ENCODE peak calls at places on chromosome 6, in four cellular contexts. F is mesendoderm, A is choroid plexus epithelial cell, Q is bronchial epithelial cell. V is an unnamed sample.

GRCh38 chr6:87029711-87030314 is 65.1 kb downstream of the CGA start:
- DNase-seq in F (peak; percentile 15), Q (peak; percentile 65), A (peak; percentile 85), V (peak; percentile 27)

GRCh38 chr6:84866715-84867114 is 102.3 kb upstream of the TBX18 start:
- DNase-seq in Q (no peak), F (no peak), A (peak; percentile 69), V (no peak)

GRCh38 chr6:127566119-127566518 is 10.9 kb upstream of the C6orf58 start:
- DNase-seq in Q (no peak), F (no peak), A (no peak), V (no peak)

GRCh38 chr6:154513601-154514320 is 3.3 kb upstream of the CNKSR3 start:
- DNase-seq in Q (no peak), A (no peak), F (peak; percentile 81), V (no peak)

GRCh38 chr6:142744836-142745235 is 200.1 kb downstream of the HIVEP2 start:
- DNase-seq in Q (peak; percentile 67), F (peak; percentile 18), A (peak; percentile 66), V (peak; percentile 37)

GRCh38 chr6:12313992-12314589 is 23.9 kb downstream of the EDN1 start:
- DNase-seq in A (peak; percentile 38), F (no peak), Q (peak; percentile 100), V (peak; percentile 90)

GRCh38 chr6:17446713-17447112 is 53.3 kb downstream of the CAP2 start:
- DNase-seq in Q (no peak), A (no peak), F (no peak), V (no peak)

GRCh38 chr6:148223424-148223842 is 119.2 kb upstream of the SASH1 start:
- DNase-seq in F (no peak), Q (peak; percentile 76), A (peak; percentile 28), V (peak; percentile 37)

GRCh38 chr6:96212076-96212475 is 196.3 kb downstream of the FUT9 start:
- DNase-seq in A (no peak), Q (no peak), F (peak; percentile 62), V (no peak)

GRCh38 chr6:17938885-17939284 is 48.5 kb downstream of the KIF13A start:
- DNase-seq in A (peak; percentile 77), F (no peak), Q (peak; percentile 65), V (peak; percentile 26)

GRCh38 chr6:43367245-43367984 is 2.0 kb downstream of the ZNF318 start:
- DNase-seq in A (no peak), F (no peak), Q (no peak), V (no peak)

GRCh38 chr6:484086-484728 is 92.7 kb downstream of the IRF4 start:
- DNase-seq in Q (peak; percentile 55), F (no peak), A (no peak), V (peak; percentile 20)

GRCh38 chr6:37646097-37646864 is 51.4 kb downstream of the MDGA1 start:
- DNase-seq in Q (no peak), A (no peak), F (no peak), V (no peak)

GRCh38 chr6:168533428-168533827 is 92.4 kb downstream of the SMOC2 start:
- DNase-seq in Q (no peak), F (no peak), A (no peak), V (no peak)

GRCh38 chr6:107114872-107115694 is at the start of gene BEND3:
- DNase-seq in A (peak; percentile 22), Q (no peak), F (peak; percentile 69), V (peak; percentile 32)

GRCh38 chr6:101401792-101402617 is 8.5 kb downstream of the GRIK2 start:
- DNase-seq in A (no peak), Q (no peak), F (peak; percentile 83), V (no peak)

GRCh38 chr6:193773-194310 is 98.4 kb upstream of the DUSP22 start:
- DNase-seq in F (no peak), Q (no peak), A (no peak), V (no peak)

GRCh38 chr6:36130672-36131516 is 581 bp downstream of the MAPK13 start:
- DNase-seq in Q (no peak), A (peak; percentile 19), F (peak; percentile 55), V (no peak)

GRCh38 chr6:103183831-103184411 is 1675.8 kb downstream of the HACE1 start:
- DNase-seq in Q (no peak), F (peak; percentile 28), A (no peak), V (no peak)

GRCh38 chr6:88301888-88302768 is 136.0 kb upstream of the CNR1 start:
- DNase-seq in F (peak; percentile 29), Q (no peak), A (peak; percentile 15), V (no peak)

GRCh38 chr6:5511924-5512323 is 250.6 kb downstream of the FARS2 start:
- DNase-seq in Q (no peak), F (no peak), A (peak; percentile 85), V (no peak)

GRCh38 chr6:7148100-7148822 is 40.5 kb downstream of the RREB1 start:
- DNase-seq in A (no peak), Q (peak; percentile 94), F (no peak), V (peak; percentile 82)

GRCh38 chr6:92777146-92777740 is 642.1 kb downstream of the EPHA7 start:
- DNase-seq in A (peak; percentile 75), Q (peak; percentile 71), F (peak; percentile 65), V (peak; percentile 1)

GRCh38 chr6:125124250-125124777 is 29.3 kb upstream of the TPD52L1 start:
- DNase-seq in F (peak; percentile 14), A (peak; percentile 29), Q (peak; percentile 96), V (peak; percentile 96)

GRCh38 chr6:85425997-85426396 is 23.9 kb upstream of the NT5E start:
- DNase-seq in Q (no peak), F (no peak), A (no peak), V (no peak)

GRCh38 chr6:134853111-134854055 is 96.5 kb downstream of the ALDH8A1 start:
- DNase-seq in Q (peak; percentile 21), F (no peak), A (peak; percentile 69), V (peak; percentile 64)

GRCh38 chr6:151627689-151628444 is 134.1 kb downstream of the CCDC170 start:
- DNase-seq in A (peak; percentile 9), Q (peak; percentile 92), F (no peak), V (peak; percentile 74)

GRCh38 chr6:20870493-20870892 is 336.2 kb downstream of the CDKAL1 start:
- DNase-seq in F (no peak), A (no peak), Q (no peak), V (no peak)

GRCh38 chr6:52454556-52454955 is 34.4 kb downstream of the EFHC1 start:
- DNase-seq in F (peak; percentile 15), A (peak; percentile 52), Q (peak; percentile 95), V (peak; percentile 85)

GRCh38 chr6:169175360-169175887 is 78.2 kb downstream of the THBS2 start:
- DNase-seq in Q (no peak), A (no peak), F (no peak), V (no peak)

GRCh38 chr6:151012321-151013294 is 147.1 kb downstream of the MTHFD1L start:
- DNase-seq in F (no peak), Q (no peak), A (peak; percentile 73), V (no peak)

GRCh38 chr6:20427856-20428255 is 26.2 kb downstream of the E2F3 start:
- DNase-seq in F (no peak), A (no peak), Q (no peak), V (no peak)

GRCh38 chr6:116266803-116267202 is 12.9 kb downstream of the TSPYL1 start:
- DNase-seq in Q (peak; percentile 85), A (peak; percentile 63), F (no peak), V (peak; percentile 63)

GRCh38 chr6:984031-984430 is 291.1 kb upstream of the EXOC2 start:
- DNase-seq in Q (no peak), A (no peak), F (no peak), V (no peak)

GRCh38 chr6:106162926-106163325 is 76.8 kb downstream of the PRDM1 start:
- DNase-seq in F (no peak), Q (no peak), A (no peak), V (no peak)

GRCh38 chr6:113856571-113857564 is at the start of gene MARCKS:
- DNase-seq in A (peak; percentile 96), Q (peak; percentile 80), F (peak; percentile 90), V (peak; percentile 89)

DNA sequence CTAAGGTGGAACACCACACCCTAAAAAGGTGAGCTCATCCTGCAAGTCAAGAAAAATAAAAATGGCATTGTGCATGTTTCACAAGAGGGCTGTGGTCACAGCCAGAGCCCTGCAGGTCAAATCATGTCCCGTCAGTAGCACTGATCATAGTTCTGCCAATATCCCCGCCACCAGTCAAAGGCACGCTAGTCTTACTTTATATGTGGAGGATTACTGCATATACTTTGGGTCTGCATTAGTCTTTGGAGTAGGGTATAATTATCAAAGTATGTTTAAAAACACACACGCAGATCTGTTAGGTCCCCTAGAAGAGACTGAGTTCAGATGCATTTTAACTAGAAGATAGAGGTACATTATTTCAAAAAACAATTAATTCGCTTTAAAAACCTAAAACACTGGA is 1.8 kb downstream of the PERP start:
- DNase-seq in Q (peak; percentile 94), F (peak; percentile 27), A (no peak), V (peak; percentile 93)
- H3K4me3 ChIP-seq in Q (peak overlapping the region; percentile 88), F (no peak overlapping the region), A (peak overlapping the region; percentile 80), V (peak overlapping the region; percentile 95)

DNA sequence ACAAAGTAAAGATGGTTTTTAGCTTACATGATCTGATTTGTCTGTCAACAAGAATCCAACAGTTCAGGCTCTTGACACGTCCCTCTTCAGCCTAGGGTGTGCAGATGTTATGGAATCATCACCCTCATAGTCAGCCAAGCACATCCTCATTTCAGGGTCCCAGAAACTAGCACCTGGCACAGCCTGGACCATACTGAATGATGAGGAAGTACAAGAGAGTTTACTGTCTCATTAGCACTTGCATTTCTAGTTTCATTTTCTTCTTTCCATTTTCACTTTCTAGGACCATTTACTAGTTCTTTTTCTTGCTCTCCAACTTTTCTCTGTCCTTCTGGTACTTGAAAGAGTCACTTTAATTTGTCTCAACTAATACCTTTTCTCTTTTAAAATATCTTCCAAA is 6.5 kb downstream of the RIPOR2 start:
- DNase-seq in Q (no peak), F (no peak), A (no peak), V (no peak)
- H3K4me3 ChIP-seq in Q (no peak overlapping the region), F (no peak overlapping the region), A (no peak overlapping the region), V (no peak overlapping the region)

GRCh38 chr6:104239971-104240370 is 619.7 kb downstream of the HACE1 start:
- DNase-seq in Q (no peak), A (no peak), F (peak; percentile 28), V (no peak)
- H3K4me3 ChIP-seq in Q (no peak overlapping the region), A (no peak overlapping the region), F (no peak overlapping the region), V (no peak overlapping the region)

GRCh38 chr6:47787620-47788497 is 6.0 kb downstream of the OPN5 start:
- DNase-seq in F (peak; percentile 70), A (peak; percentile 78), Q (peak; percentile 100), V (peak; percentile 98)
- H3K4me3 ChIP-seq in F (no peak overlapping the region), A (peak overlapping the region; percentile 34), Q (no peak overlapping the region), V (no peak overlapping the region)

GRCh38 chr6:130090796-130091195 is 72.4 kb downstream of the L3MBTL3 start:
- DNase-seq in Q (no peak), A (no peak), F (no peak), V (no peak)
- H3K4me3 ChIP-seq in Q (no peak overlapping the region), A (no peak overlapping the region), F (no peak overlapping the region), V (no peak overlapping the region)

GRCh38 chr6:136038531-136038930 is 187.0 kb downstream of the PDE7B start:
- DNase-seq in F (no peak), A (peak; percentile 37), Q (no peak), V (no peak)
- H3K4me3 ChIP-seq in F (no peak overlapping the region), A (peak overlapping the region; percentile 64), Q (no peak overlapping the region), V (no peak overlapping the region)

DNA sequence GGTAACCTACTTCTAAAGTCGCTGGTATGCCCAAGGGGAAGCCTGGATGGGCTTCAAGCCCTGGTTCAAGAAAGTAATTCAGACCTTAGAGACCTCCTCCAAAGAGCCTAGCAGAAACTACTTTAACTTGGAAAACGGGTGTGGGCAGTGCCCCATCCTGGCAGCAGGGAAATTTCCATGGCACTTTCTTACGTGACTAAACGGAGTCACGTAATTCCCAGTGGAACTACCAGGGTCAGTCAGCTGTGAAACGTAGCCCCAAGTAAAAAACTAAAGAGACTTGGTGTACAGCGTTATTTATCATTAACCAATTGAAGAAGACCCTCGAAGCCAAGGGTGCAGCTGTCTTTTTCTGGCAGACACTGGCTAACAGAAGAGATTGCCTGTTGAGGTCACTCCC is 114.0 kb downstream of the RCAN2 start:
- DNase-seq in F (no peak), Q (no peak), A (no peak), V (no peak)
- H3K4me3 ChIP-seq in F (no peak overlapping the region), Q (no peak overlapping the region), A (no peak overlapping the region), V (no peak overlapping the region)

V was measured in mammary epithelial cell.